ENCODE peak calls at places on chromosome 11, in five cellular contexts. A, L, P, R and I are unnamed samples.

GRCh38 chr11:105923814-105924213 is 98.2 kb downstream of the MSANTD4 start:
- DNase-seq in R (no peak), P (no peak), A (no peak), L (no peak), I (no peak)

GRCh38 chr11:72605958-72606357 is 68.3 kb downstream of the PDE2A start:
- DNase-seq in P (no peak), A (no peak), R (no peak), L (no peak), I (no peak)

GRCh38 chr11:34213366-34213765 is 107.9 kb downstream of the NAT10 start:
- DNase-seq in A (no peak), P (no peak), L (no peak), R (no peak), I (no peak)

GRCh38 chr11:80330302-80330701 is 889.5 kb upstream of the TENM4 start:
- DNase-seq in L (no peak), A (no peak), R (no peak), P (no peak), I (no peak)

GRCh38 chr11:47272706-47273105 is 2.8 kb downstream of the MADD start:
- DNase-seq in P (no peak), L (no peak), A (no peak), R (no peak), I (no peak)

GRCh38 chr11:61007971-61008896 is 36.8 kb downstream of the CD6 start:
- DNase-seq in L (peak; percentile 57), P (no peak), A (no peak), R (no peak), I (peak; percentile 93)

GRCh38 chr11:47233989-47234668 is 14.5 kb downstream of the ACP2 start:
- DNase-seq in A (no peak), P (no peak), R (peak; percentile 41), L (no peak), I (no peak)

GRCh38 chr11:2576116-2576515 is 123.7 kb downstream of the KCNQ1OT1 start:
- DNase-seq in P (no peak), A (no peak), R (no peak), L (no peak), I (no peak)

GRCh38 chr11:75816561-75817239 is 1.7 kb downstream of the UVRAG start:
- DNase-seq in R (no peak), P (no peak), L (no peak), A (no peak), I (no peak)

GRCh38 chr11:130774703-130775102 is 141.6 kb downstream of the SNX19 start:
- DNase-seq in L (no peak), P (no peak), R (no peak), A (no peak), I (no peak)

GRCh38 chr11:60370811-60371297 is 7.5 kb upstream of the MS4A7 start:
- DNase-seq in L (no peak), A (no peak), P (no peak), R (peak; percentile 27), I (no peak)

GRCh38 chr11:35237860-35238715 is 99.1 kb downstream of the CD44 start:
- DNase-seq in P (peak; percentile 35), A (peak; percentile 56), R (peak; percentile 47), L (peak; percentile 70), I (peak; percentile 23)

DNA sequence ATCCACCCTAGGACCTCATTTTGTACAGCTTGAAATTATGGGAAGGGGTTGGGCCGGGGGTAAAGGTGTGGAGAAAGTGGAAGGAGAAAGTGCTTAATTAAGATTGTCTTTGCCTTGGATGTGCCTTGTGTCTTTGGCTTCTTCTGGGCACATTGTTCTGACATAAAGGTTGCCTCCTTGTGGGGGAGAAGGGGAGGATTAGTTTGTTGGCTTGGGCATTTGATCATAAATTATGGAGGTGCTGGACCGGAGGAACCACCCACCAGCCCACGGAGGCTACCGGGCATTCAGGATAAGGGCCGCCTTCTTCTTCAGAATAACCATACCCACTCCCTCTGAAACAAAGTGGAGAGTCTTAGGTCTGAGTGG is 1.3 kb downstream of the PAFAH1B2 start:
- DNase-seq in L (no peak), R (peak; percentile 16), A (peak; percentile 59), P (no peak), I (no peak)
- TF ChIP-seq SUZ12 in L (no peak), R (no peak), A (no peak), P (no peak), I (no peak)

DNA sequence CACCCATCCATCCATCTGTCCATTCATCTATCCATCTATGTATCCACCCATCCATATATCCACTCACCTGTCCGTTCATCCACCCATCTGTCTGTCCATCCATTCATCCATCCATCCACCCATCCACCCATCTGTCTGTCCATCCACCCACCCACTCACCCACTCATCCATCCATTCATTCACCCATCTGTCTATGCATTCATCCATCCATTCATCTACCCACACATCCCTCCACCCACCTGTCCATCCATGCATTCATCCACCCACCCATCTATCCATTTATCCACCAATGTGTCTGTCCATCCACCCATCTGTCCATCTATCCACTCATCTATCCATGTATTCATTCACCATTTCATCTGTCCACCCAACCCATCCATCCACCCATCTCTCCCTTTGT is 33.3 kb downstream of the NADSYN1 start:
- DNase-seq in P (no peak), R (no peak), A (no peak), L (no peak), I (no peak)
- TF ChIP-seq SUZ12 in P (no peak), R (no peak), A (no peak), L (no peak), I (no peak)

DNA sequence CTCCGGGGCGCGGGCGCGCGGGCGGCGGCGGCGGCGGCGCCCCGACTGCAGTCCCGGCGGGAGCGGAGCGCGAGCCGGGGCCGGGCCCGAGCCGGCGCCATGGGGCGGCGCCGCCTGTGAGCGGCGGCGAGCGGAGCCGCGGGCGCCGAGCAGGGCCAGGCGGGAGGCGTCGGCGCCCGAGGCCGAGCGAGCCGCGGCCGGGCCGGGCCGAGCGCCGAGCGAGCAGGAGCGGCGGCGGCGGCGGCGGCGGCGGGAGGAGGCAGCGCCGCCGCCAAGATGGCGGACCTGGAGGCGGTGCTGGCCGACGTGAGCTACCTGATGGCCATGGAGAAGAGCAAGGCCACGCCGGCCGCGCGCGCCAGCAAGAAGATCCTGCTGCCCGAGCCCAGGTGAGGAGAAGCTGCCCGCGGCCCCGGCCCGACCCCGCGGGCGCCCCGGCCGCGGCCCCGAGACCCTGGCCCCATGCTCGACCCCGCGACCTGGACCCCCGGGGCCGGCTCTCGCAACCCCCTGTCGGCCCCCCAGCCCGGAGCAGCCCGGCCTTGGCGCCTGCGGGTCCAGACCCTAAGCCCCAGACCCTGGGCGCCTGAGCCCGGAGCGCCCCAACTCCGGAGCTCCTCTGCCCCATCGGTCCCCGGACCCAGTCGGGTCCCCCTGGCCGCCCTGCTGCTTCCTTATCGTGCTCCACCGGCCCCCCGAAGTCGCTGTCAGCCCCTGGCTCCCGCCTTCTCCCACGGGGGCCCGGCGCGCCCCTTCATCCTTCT is at the start of gene GRK2:
- DNase-seq in R (no peak), A (peak; percentile 78), P (no peak), L (no peak), I (no peak)
- TF ChIP-seq SUZ12 in R (no peak), A (no peak), P (no peak), L (no peak), I (no peak)

DNA sequence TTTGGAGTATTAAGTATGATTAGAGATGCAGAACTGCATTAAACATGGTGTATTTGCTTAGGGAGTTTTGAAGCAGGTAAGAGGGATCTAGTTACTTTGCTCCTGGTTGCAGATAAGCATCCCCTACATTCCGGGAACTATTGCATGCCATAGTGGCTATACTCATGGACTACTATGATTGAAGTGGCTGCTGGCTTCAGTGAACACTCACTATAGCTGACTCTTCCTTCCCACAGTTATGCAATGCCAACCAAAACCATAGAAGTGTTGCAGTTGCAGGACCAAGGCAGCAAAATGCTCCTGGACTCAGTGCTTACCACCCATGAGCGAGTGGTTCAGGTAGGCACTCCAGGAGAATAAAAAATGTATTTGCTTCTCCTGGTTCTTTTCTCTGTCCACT is 17.0 kb downstream of the COA4 start:
- DNase-seq in R (no peak), L (no peak), A (no peak), P (no peak), I (no peak)
- TF ChIP-seq SUZ12 in R (no peak), L (no peak), A (no peak), P (no peak), I (no peak)

GRCh38 chr11:117874253-117874909 is 2.1 kb downstream of the FXYD6 start:
- DNase-seq in A (no peak), L (no peak), R (no peak), P (no peak), I (peak; percentile 63)

GRCh38 chr11:117872420-117872961 is 4.0 kb downstream of the FXYD6 start:
- DNase-seq in R (no peak), P (no peak), L (no peak), A (no peak), I (no peak)

GRCh38 chr11:117872962-117873827 is 3.3 kb downstream of the FXYD6 start:
- DNase-seq in R (no peak), L (no peak), A (no peak), P (no peak), I (no peak)

GRCh38 chr11:117874910-117875396 is 1.5 kb downstream of the FXYD6 start:
- DNase-seq in P (no peak), A (no peak), R (no peak), L (no peak), I (no peak)

GRCh38 chr11:117873828-117874125 is 2.7 kb downstream of the FXYD6 start:
- DNase-seq in P (no peak), L (no peak), R (no peak), A (no peak), I (peak; percentile 6)
- TF ChIP-seq SUZ12 in P (no peak), L (no peak), R (no peak), A (no peak), I (no peak)

GRCh38 chr11:119852741-119853140 is 123.7 kb upstream of the NECTIN1 start:
- DNase-seq in L (no peak), R (no peak), P (no peak), A (no peak), I (no peak)
- TF ChIP-seq SUZ12 in L (no peak), R (no peak), P (no peak), A (no peak), I (no peak)

GRCh38 chr11:1105183-1105565 is 30.5 kb downstream of the MUC2 start:
- DNase-seq in R (no peak), P (no peak), A (no peak), L (no peak), I (no peak)

GRCh38 chr11:1104411-1105182 is 29.9 kb downstream of the MUC2 start:
- DNase-seq in P (no peak), A (no peak), R (no peak), L (no peak), I (no peak)

GRCh38 chr11:1107316-1108245 is 32.9 kb downstream of the MUC2 start:
- DNase-seq in P (no peak), A (no peak), R (no peak), L (no peak), I (no peak)

GRCh38 chr11:1108246-1108900 is 33.7 kb downstream of the MUC2 start:
- DNase-seq in P (no peak), A (no peak), R (no peak), L (no peak), I (no peak)

GRCh38 chr11:1106387-1106786 is 31.7 kb downstream of the MUC2 start:
- DNase-seq in L (no peak), P (no peak), A (no peak), R (no peak), I (no peak)
- TF ChIP-seq SUZ12 in L (no peak), P (no peak), A (no peak), R (no peak), I (no peak)